ENCODE peak calls at places on chromosomes 5 and 9, in eight cellular contexts. O, I, G, R, N, W, D and Q are unnamed samples.
A peak's percentile ranks its signal among the peaks of the same experiment; 100 is the strongest.

GRCh38 chr9:124340219-124341069 is 74.8 kb downstream of the PSMB7 start:
- DNase-seq in N (peak; percentile 24), W (no peak), D (no peak), O (no peak), G (no peak), I (no peak), R (no peak), Q (no peak)

GRCh38 chr5:1706021-1706420 is 93.6 kb downstream of the MRPL36 start:
- DNase-seq in W (no peak), N (peak; percentile 77), D (no peak), G (no peak), I (no peak), R (no peak), O (peak; percentile 15), Q (no peak)

GRCh38 chr5:111691914-111692313 is 65.1 kb downstream of the NREP start:
- DNase-seq in R (no peak), I (no peak), D (no peak), N (no peak), O (no peak), W (no peak), G (no peak), Q (no peak)

GRCh38 chr5:643351-643801 is 31.2 kb downstream of the CEP72 start:
- DNase-seq in G (peak; percentile 69), W (no peak), I (no peak), O (no peak), R (no peak), N (no peak), D (no peak), Q (no peak)

GRCh38 chr5:149036970-149037369 is 25.9 kb downstream of the SH3TC2 start:
- DNase-seq in R (no peak), D (no peak), N (no peak), O (no peak), I (peak; percentile 81), G (no peak), W (no peak), Q (no peak)

GRCh38 chr5:125894383-125894782 is 528.8 kb upstream of the GRAMD2B start:
- DNase-seq in N (no peak), G (no peak), W (no peak), I (no peak), R (no peak), D (no peak), O (no peak), Q (no peak)

GRCh38 chr5:93503598-93504067 is 77.4 kb downstream of the NR2F1-AS1 start:
- DNase-seq in G (no peak), N (no peak), I (peak; percentile 79), D (no peak), W (peak; percentile 77), O (no peak), R (no peak), Q (no peak)

GRCh38 chr5:74294231-74294705 is 346.3 kb downstream of the ENC1 start:
- DNase-seq in R (peak; percentile 28), O (no peak), D (no peak), I (no peak), G (no peak), W (no peak), N (no peak), Q (peak; percentile 65)

GRCh38 chr5:118548761-118549160 is 439.6 kb downstream of the DTWD2 start:
- DNase-seq in O (no peak), G (no peak), D (no peak), R (no peak), W (no peak), N (no peak), I (peak; percentile 1), Q (no peak)

GRCh38 chr5:149605354-149605997 is 24.2 kb downstream of the ARHGEF37 start:
- DNase-seq in R (no peak), O (no peak), N (no peak), W (no peak), G (no peak), D (no peak), I (no peak), Q (no peak)

GRCh38 chr9:110969971-110970381 is 68.3 kb downstream of the LPAR1 start:
- DNase-seq in W (peak; percentile 34), R (no peak), G (no peak), D (no peak), O (no peak), I (peak; percentile 82), N (no peak), Q (no peak)

GRCh38 chr5:149489605-149490037 is 61.6 kb downstream of the CSNK1A1 start:
- DNase-seq in W (no peak), I (peak; percentile 57), O (no peak), N (no peak), R (peak; percentile 47), D (peak; percentile 67), G (peak; percentile 91), Q (no peak)

GRCh38 chr9:36903541-36904435 is 130.3 kb downstream of the PAX5 start:
- DNase-seq in N (peak; percentile 29), I (peak; percentile 88), O (peak; percentile 34), R (peak; percentile 77), G (no peak), D (no peak), W (no peak), Q (no peak)

GRCh38 chr9:120730661-120731514 is 16.6 kb upstream of the MEGF9 start:
- DNase-seq in R (no peak), I (peak; percentile 95), W (peak; percentile 91), N (no peak), G (peak; percentile 76), O (peak; percentile 90), D (peak; percentile 44), Q (no peak)

GRCh38 chr9:138099803-138100598 is 222.4 kb downstream of the CACNA1B start:
- DNase-seq in N (peak; percentile 14), G (peak; percentile 44), D (peak; percentile 26), R (peak; percentile 8), W (no peak), O (no peak), I (no peak), Q (no peak)

GRCh38 chr5:141615991-141616715 is 2.6 kb downstream of the DIAPH1 start:
- DNase-seq in D (no peak), I (no peak), R (no peak), W (no peak), O (no peak), N (no peak), G (no peak), Q (no peak)

GRCh38 chr5:149959406-149960236 is 937 bp upstream of the SLC26A2 start:
- DNase-seq in W (no peak), N (no peak), G (no peak), R (no peak), I (peak; percentile 84), O (no peak), D (no peak), Q (no peak)

GRCh38 chr5:171391996-171392577 is 4.4 kb downstream of the NPM1 start:
- DNase-seq in D (no peak), I (no peak), W (no peak), R (no peak), G (peak; percentile 47), N (no peak), O (no peak), Q (no peak)

DNA sequence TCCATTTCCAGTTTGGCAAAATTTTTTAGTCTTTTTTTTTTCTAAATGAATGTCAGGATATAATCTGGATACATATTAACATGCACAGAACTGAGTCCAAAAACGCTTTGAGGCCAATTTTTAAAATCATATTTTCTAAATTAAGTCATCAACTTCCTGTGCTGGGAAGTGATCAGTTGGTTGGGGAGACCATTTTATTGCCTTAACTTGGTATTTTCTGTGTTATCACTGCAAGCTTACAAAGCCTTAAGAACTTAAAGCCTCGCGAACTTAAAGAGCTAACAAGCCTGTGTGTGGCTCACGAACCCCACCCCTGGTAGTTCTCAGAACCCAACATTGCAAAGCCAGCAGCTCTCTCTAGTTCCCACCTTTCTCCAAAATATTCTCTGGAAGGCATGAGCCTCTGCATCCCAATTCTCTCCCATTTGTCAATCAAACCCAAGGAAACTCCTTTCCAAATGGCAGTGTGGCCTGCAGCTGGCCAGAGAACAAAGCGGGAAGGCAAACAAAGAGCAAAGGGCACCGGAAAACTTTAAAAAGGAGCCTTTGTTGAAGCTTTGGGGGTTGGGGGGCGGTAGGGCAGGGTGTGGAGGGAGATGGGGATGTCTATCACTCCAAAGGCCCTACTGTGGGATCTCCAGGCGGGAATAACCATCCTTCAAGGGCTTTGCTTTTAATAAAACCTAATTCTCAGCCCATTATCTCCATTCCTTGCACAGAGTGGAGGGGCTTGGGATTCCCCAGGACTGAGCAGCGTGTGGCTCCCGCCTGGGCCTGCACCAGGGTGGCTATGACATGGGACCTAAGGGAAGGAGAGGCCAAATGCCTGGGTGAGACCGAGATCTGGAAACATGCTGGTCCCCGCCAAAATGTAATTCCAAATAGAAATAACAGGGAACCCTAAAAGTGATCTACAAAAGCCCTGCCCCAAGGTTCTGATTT is 65.0 kb downstream of the ROR2 start:
- DNase-seq in D (no peak), I (no peak), G (no peak), O (no peak), W (no peak), N (no peak), R (no peak), Q (no peak)
- H3K27ac ChIP-seq in D (no peak overlapping the region), I (no peak overlapping the region), G (no peak overlapping the region), O (no peak overlapping the region), W (no peak overlapping the region), N (peak overlapping the region; percentile 61), R (peak overlapping the region; percentile 38), Q (no peak overlapping the region)

GRCh38 chr5:115543365-115543700 is 1.2 kb downstream of the FEM1C start:
- DNase-seq in W (no peak), G (no peak), R (no peak), N (no peak), I (no peak), D (no peak), O (no peak), Q (no peak)

GRCh38 chr5:115542651-115543364 is 1.8 kb downstream of the FEM1C start:
- DNase-seq in N (no peak), R (peak; percentile 23), W (no peak), G (no peak), I (peak; percentile 9), O (no peak), D (no peak), Q (no peak)

GRCh38 chr5:115543931-115544370 is 624 bp downstream of the FEM1C start:
- DNase-seq in W (no peak), R (peak; percentile 63), D (peak; percentile 42), G (no peak), I (peak; percentile 26), O (no peak), N (peak; percentile 81), Q (no peak)

GRCh38 chr5:115542076-115542475 is 2.5 kb downstream of the FEM1C start:
- DNase-seq in W (no peak), R (no peak), D (no peak), G (no peak), O (no peak), N (no peak), I (no peak), Q (no peak)

GRCh38 chr5:115541586-115541985 is 3.0 kb downstream of the FEM1C start:
- DNase-seq in R (no peak), D (no peak), G (no peak), W (no peak), I (peak; percentile 29), O (no peak), N (no peak), Q (no peak)
- H3K4me3 ChIP-seq in R (peak overlapping the region; percentile 66), D (peak overlapping the region; percentile 71), G (peak overlapping the region; percentile 41), W (peak overlapping the region; percentile 83), I (peak overlapping the region; percentile 79), O (no peak overlapping the region), N (peak overlapping the region; percentile 69), Q (peak overlapping the region; percentile 97)

GRCh38 chr5:107563957-107564544 is 106.7 kb downstream of the EFNA5 start:
- DNase-seq in N (no peak), W (no peak), O (no peak), I (no peak), G (no peak), D (no peak), R (no peak), Q (no peak)
- H3K27ac ChIP-seq in N (no peak overlapping the region), W (no peak overlapping the region), O (no peak overlapping the region), I (no peak overlapping the region), G (no peak overlapping the region), D (no peak overlapping the region), R (no peak overlapping the region), Q (no peak overlapping the region)

GRCh38 chr5:173234129-173234793 is 745 bp downstream of the NKX2-5 start:
- DNase-seq in W (no peak), R (no peak), I (no peak), G (peak; percentile 75), D (no peak), N (no peak), O (no peak), Q (no peak)
- H3K4me3 ChIP-seq in W (no peak overlapping the region), R (peak overlapping the region; percentile 19), I (no peak overlapping the region), G (no peak overlapping the region), D (peak overlapping the region; percentile 80), N (no peak overlapping the region), O (no peak overlapping the region), Q (peak overlapping the region; percentile 40)